ENCODE peak calls at places on chromosomes 4 and X, in five cellular contexts. H is HEK293T; B is KG1; O is effector CD4-positive, alpha-beta T cell; J is AG10803. X is an unnamed sample.

GRCh38 chrX:20479048-20479447 is 212.3 kb upstream of the RPS6KA3 start:
- DNase-seq in H (no peak), B (no peak), O (no peak), J (no peak), X (no peak)

GRCh38 chr4:135316266-135316779 is 1114.7 kb upstream of the PABPC4L start:
- DNase-seq in H (no peak), B (no peak), O (no peak), J (no peak), X (no peak)

GRCh38 chr4:169254546-169254983 is 16.2 kb downstream of the SH3RF1 start:
- DNase-seq in H (no peak), B (no peak), O (no peak), J (peak; percentile 81), X (no peak)

GRCh38 chr4:33512397-33512796 is 2731.9 kb downstream of the ARAP2 start:
- DNase-seq in H (no peak), B (no peak), O (no peak), J (no peak), X (peak; percentile 1)

GRCh38 chrX:80812176-80812575 is 2.5 kb upstream of the BRWD3 start:
- DNase-seq in H (peak; percentile 20), B (no peak), O (peak; percentile 5), J (peak; percentile 43), X (no peak)

GRCh38 chr4:55078987-55079386 is 46.4 kb downstream of the KDR start:
- DNase-seq in H (no peak), B (no peak), O (no peak), J (peak; percentile 81), X (no peak)

GRCh38 chr4:139740531-139741041 is 75.0 kb downstream of the MGST2 start:
- DNase-seq in H (no peak), B (no peak), O (no peak), J (peak; percentile 94), X (peak; percentile 52)

GRCh38 chr4:35709080-35709479 is 535.2 kb downstream of the ARAP2 start:
- DNase-seq in H (no peak), B (no peak), O (no peak), J (no peak), X (no peak)

GRCh38 chr4:5788144-5788543 is 77.1 kb downstream of the EVC start:
- DNase-seq in H (no peak), B (no peak), O (no peak), J (no peak), X (no peak)

GRCh38 chr4:109072595-109072994 is 229.9 kb downstream of the COL25A1 start:
- DNase-seq in H (no peak), B (no peak), O (no peak), J (peak; percentile 95), X (peak; percentile 8)

GRCh38 chrX:5474282-5474681 is 754.4 kb downstream of the NLGN4X start:
- DNase-seq in H (no peak), B (no peak), O (no peak), J (no peak), X (no peak)

GRCh38 chrX:55007633-55008032 is 7.5 kb downstream of the APEX2 start:
- DNase-seq in H (no peak), B (no peak), O (no peak), J (peak; percentile 58), X (no peak)

GRCh38 chrX:9566150-9566621 is 101.3 kb downstream of the TBL1X start:
- DNase-seq in H (no peak), B (no peak), O (no peak), J (peak; percentile 87), X (no peak)

GRCh38 chr4:139734875-139735380 is 69.3 kb downstream of the MGST2 start:
- DNase-seq in H (peak; percentile 91), B (no peak), O (peak; percentile 9), J (peak; percentile 86), X (no peak)

GRCh38 chr4:5631352-5632042 is 76.9 kb downstream of the EVC2 start:
- DNase-seq in H (no peak), B (no peak), O (no peak), J (no peak), X (no peak)

GRCh38 chr4:128782076-128782715 is 27.3 kb upstream of the JADE1 start:
- DNase-seq in H (no peak), B (no peak), O (peak; percentile 55), J (peak; percentile 72), X (no peak)

GRCh38 chr4:189136462-189136861 is 804.2 kb upstream of the FRG1 start:
- DNase-seq in H (no peak), B (no peak), O (no peak), J (no peak), X (no peak)

GRCh38 chrX:151633157-151633556 is 62.1 kb upstream of the PRRG3 start:
- DNase-seq in H (no peak), B (no peak), O (no peak), J (no peak), X (no peak)

GRCh38 chr4:89254847-89255246 is 52.8 kb downstream of the GPRIN3 start:
- DNase-seq in H (peak; percentile 66), B (no peak), O (peak; percentile 16), J (peak; percentile 15), X (no peak)

GRCh38 chr4:80073362-80074008 is 456 bp upstream of the ANTXR2 start:
- DNase-seq in H (no peak), B (peak; percentile 87), O (no peak), J (no peak), X (peak; percentile 83)

GRCh38 chrX:108437789-108438623 is at the start of gene COL4A6:
- DNase-seq in H (peak; percentile 56), B (no peak), O (no peak), J (no peak), X (no peak)

GRCh38 chr4:30790123-30790522 is 70.0 kb downstream of the PCDH7 start:
- DNase-seq in H (no peak), B (no peak), O (no peak), J (no peak), X (no peak)

GRCh38 chrX:40189621-40190020 is 91.9 kb upstream of the BCOR start:
- DNase-seq in H (no peak), B (no peak), O (no peak), J (peak; percentile 43), X (no peak)

GRCh38 chr4:156981262-156981661 is 9.7 kb upstream of the PDGFC start:
- DNase-seq in H (no peak), B (no peak), O (no peak), J (no peak), X (no peak)

GRCh38 chr4:48596336-48596735 is 106.3 kb downstream of the ZAR1 start:
- DNase-seq in H (no peak), B (no peak), O (no peak), J (no peak), X (no peak)